ENCODE peak calls at places on chromosomes 1 and 21, in seven cellular contexts. M, Q, R, U, C, D and Y are unnamed samples.

GRCh38 chr21:33296156-33296555 is 28.6 kb upstream of the IFNAR1 start:
- DNase-seq in M (no peak), Q (no peak), R (no peak), U (no peak), C (no peak), D (no peak), Y (peak)

GRCh38 chr1:152224093-152224492 is at the start of gene HRNR:
- DNase-seq in M (no peak), Q (no peak), R (no peak), U (no peak), C (no peak), D (no peak), Y (no peak)

GRCh38 chr1:61419167-61419566 is 305.8 kb downstream of the TM2D1 start:
- DNase-seq in M (no peak), Q (no peak), R (no peak), U (no peak), C (no peak), D (no peak), Y (no peak)

GRCh38 chr1:187928288-187928687 is 1099.5 kb downstream of the PLA2G4A start:
- DNase-seq in M (no peak), Q (no peak), R (peak), U (no peak), C (no peak), D (peak), Y (no peak)

GRCh38 chr21:42030311-42030710 is 20.2 kb upstream of the ZBTB21 start:
- DNase-seq in M (no peak), Q (no peak), R (no peak), U (no peak), C (no peak), D (no peak), Y (no peak)

GRCh38 chr1:192979542-192979941 is 79.6 kb downstream of the UCHL5 start:
- DNase-seq in M (no peak), Q (no peak), R (no peak), U (no peak), C (no peak), D (no peak), Y (no peak)

GRCh38 chr1:205750683-205751651 is 985 bp upstream of the NUCKS1 start:
- DNase-seq in M (no peak), Q (no peak), R (peak), U (no peak), C (no peak), D (no peak), Y (no peak)

GRCh38 chr1:32349211-32349708 is 13.0 kb downstream of the FAM229A start:
- DNase-seq in M (no peak), Q (no peak), R (no peak), U (no peak), C (no peak), D (no peak), Y (no peak)

GRCh38 chr1:89311757-89312156 is 39.1 kb upstream of the GBP5 start:
- DNase-seq in M (no peak), Q (no peak), R (no peak), U (no peak), C (no peak), D (peak), Y (no peak)

GRCh38 chr1:28553229-28553930 is 495 bp downstream of the TRNAU1AP start:
- DNase-seq in M (peak), Q (no peak), R (no peak), U (no peak), C (peak), D (peak), Y (peak)

GRCh38 chr1:65177457-65177856 is 29.5 kb downstream of the AK4 start:
- DNase-seq in M (no peak), Q (no peak), R (no peak), U (no peak), C (no peak), D (peak), Y (no peak)

GRCh38 chr1:90798883-90799282 is 81.8 kb upstream of the BARHL2 start:
- DNase-seq in M (no peak), Q (no peak), R (no peak), U (no peak), C (no peak), D (no peak), Y (no peak)

GRCh38 chr1:244654284-244655038 is 1.5 kb downstream of the DESI2 start:
- DNase-seq in M (no peak), Q (no peak), R (no peak), U (no peak), C (no peak), D (peak), Y (no peak)

GRCh38 chr1:94045465-94046056 is 75.4 kb downstream of the ABCA4 start:
- DNase-seq in M (peak), Q (peak), R (peak), U (peak), C (peak), D (peak), Y (peak)

GRCh38 chr1:200386416-200386815 is 23.4 kb downstream of the ZNF281 start:
- DNase-seq in M (no peak), Q (no peak), R (peak), U (no peak), C (no peak), D (no peak), Y (no peak)

GRCh38 chr1:229258851-229259110 is 12.1 kb upstream of the RAB4A start:
- DNase-seq in M (no peak), Q (no peak), R (peak), U (no peak), C (no peak), D (no peak), Y (no peak)

GRCh38 chr21:45528028-45528705 is 14.1 kb downstream of the SLC19A1 start:
- DNase-seq in M (no peak), Q (peak), R (peak), U (no peak), C (no peak), D (no peak), Y (peak)

GRCh38 chr1:169849346-169850022 is 44.2 kb downstream of the SCYL3 start:
- DNase-seq in M (no peak), Q (no peak), R (no peak), U (no peak), C (no peak), D (no peak), Y (no peak)

GRCh38 chr1:22141493-22141892 is 1.4 kb downstream of the WNT4 start:
- DNase-seq in M (no peak), Q (no peak), R (no peak), U (no peak), C (no peak), D (no peak), Y (no peak)
- H3K4me3 ChIP-seq in M (no peak), Q (peak), R (peak), U (no peak), C (peak), D (no peak), Y (peak)

GRCh38 chr1:30885580-30886513 is 22.7 kb downstream of the SDC3 start:
- DNase-seq in M (no peak), Q (no peak), R (no peak), U (no peak), C (no peak), D (no peak), Y (no peak)
- H3K4me3 ChIP-seq in M (no peak), Q (no peak), R (no peak), U (no peak), C (no peak), D (no peak), Y (no peak)

GRCh38 chr1:147579532-147580199 is 38.4 kb downstream of the BCL9 start:
- DNase-seq in M (no peak), Q (no peak), R (peak), U (no peak), C (peak), D (no peak), Y (no peak)
- H3K4me3 ChIP-seq in M (no peak), Q (no peak), R (peak), U (no peak), C (no peak), D (no peak), Y (no peak)

GRCh38 chr1:15261155-15262002 is 14.4 kb downstream of the FHAD1 start:
- DNase-seq in M (peak), Q (peak), R (peak), U (peak), C (peak), D (no peak), Y (peak)
- H3K4me3 ChIP-seq in M (no peak), Q (peak), R (no peak), U (no peak), C (no peak), D (no peak), Y (no peak)

GRCh38 chr1:84603223-84603622 is 29.0 kb upstream of the CTBS start:
- DNase-seq in M (no peak), Q (no peak), R (no peak), U (no peak), C (no peak), D (no peak), Y (no peak)
- H3K4me3 ChIP-seq in M (no peak), Q (peak), R (no peak), U (no peak), C (no peak), D (no peak), Y (no peak)

DNA sequence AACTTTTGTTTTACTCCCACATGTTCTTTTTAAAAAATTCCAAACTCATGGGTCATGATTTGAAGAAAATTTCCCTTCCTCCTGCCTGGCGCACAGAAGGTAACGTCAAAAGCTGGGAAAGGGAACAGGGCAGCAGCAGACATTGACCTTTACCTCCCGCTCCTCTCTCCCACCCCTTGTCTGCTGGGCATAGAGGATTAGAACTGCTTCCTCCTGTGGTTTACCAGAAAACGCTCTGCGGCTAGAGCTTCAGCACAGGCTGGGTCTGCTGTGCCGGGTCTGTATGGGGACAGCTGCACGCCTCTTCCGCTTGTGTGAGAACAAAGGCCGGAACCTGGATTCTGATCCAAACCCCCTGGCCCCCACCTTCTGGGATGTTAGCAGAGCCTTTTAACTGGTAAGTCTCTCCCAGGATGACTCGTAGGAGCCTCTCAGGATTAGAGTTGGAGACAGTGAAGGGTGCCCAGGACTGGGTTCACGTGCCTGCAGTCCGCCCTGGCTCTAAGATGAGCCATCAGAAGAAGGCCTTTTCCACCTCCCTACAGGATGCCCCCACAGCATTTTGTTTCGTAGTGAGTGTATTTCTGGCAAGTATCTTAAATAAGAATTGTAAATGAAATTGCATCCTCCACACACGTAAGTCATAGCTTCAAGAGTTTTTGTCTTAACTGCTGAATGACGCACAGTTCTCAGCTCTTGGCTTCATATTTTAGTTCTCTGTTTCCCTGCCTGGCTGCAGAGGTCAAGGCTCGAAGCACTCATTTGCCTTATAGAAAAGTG is 5.2 kb downstream of the H6PD start:
- DNase-seq in M (peak), Q (no peak), R (no peak), U (peak), C (peak), D (peak), Y (no peak)
- H3K4me3 ChIP-seq in M (peak), Q (no peak), R (no peak), U (no peak), C (no peak), D (no peak), Y (peak)